ENCODE peak calls at places on chromosomes 1 and 21, in five cellular contexts. One of them, this sample, is unnamed.

GRCh38 chr1:150012611-150013010 is 2.1 kb upstream of the OTUD7B start:
- DNase-seq in activated naive CD4-positive, alpha-beta T cell treated with anti-CD3 and anti-CD28 coated beads for 36 hours: no peak
- DNase-seq in stromal cell of bone marrow: no peak
- DNase-seq in stimulated activated CD4-positive, alpha-beta T cell treated with anti-CD3 and anti-CD28 coated beads, Interleukin-4, amount 100 ng/mL, for 1 hour: no peak
- DNase-seq in heart left ventricle: no peak
- DNase-seq in this sample: no peak

GRCh38 chr1:12271033-12271432 is 41.2 kb downstream of the VPS13D start:
- DNase-seq in activated naive CD4-positive, alpha-beta T cell treated with anti-CD3 and anti-CD28 coated beads for 36 hours: no peak
- DNase-seq in stromal cell of bone marrow: no peak
- DNase-seq in stimulated activated CD4-positive, alpha-beta T cell treated with anti-CD3 and anti-CD28 coated beads, Interleukin-4, amount 100 ng/mL, for 1 hour: no peak
- DNase-seq in heart left ventricle: no peak
- DNase-seq in this sample: no peak

GRCh38 chr1:66412689-66413088 is 121.3 kb upstream of the SGIP1 start:
- DNase-seq in activated naive CD4-positive, alpha-beta T cell treated with anti-CD3 and anti-CD28 coated beads for 36 hours: no peak
- DNase-seq in stromal cell of bone marrow: peak; percentile 11
- DNase-seq in stimulated activated CD4-positive, alpha-beta T cell treated with anti-CD3 and anti-CD28 coated beads, Interleukin-4, amount 100 ng/mL, for 1 hour: no peak
- DNase-seq in heart left ventricle: no peak
- DNase-seq in this sample: no peak

GRCh38 chr1:44827197-44828002 is 15.7 kb downstream of the PTCH2 start:
- DNase-seq in activated naive CD4-positive, alpha-beta T cell treated with anti-CD3 and anti-CD28 coated beads for 36 hours: no peak
- DNase-seq in stromal cell of bone marrow: no peak
- DNase-seq in stimulated activated CD4-positive, alpha-beta T cell treated with anti-CD3 and anti-CD28 coated beads, Interleukin-4, amount 100 ng/mL, for 1 hour: no peak
- DNase-seq in heart left ventricle: peak; percentile 30
- DNase-seq in this sample: no peak

GRCh38 chr1:115277276-115277675 is 60.8 kb downstream of the NGF start:
- DNase-seq in activated naive CD4-positive, alpha-beta T cell treated with anti-CD3 and anti-CD28 coated beads for 36 hours: peak; percentile 15
- DNase-seq in stromal cell of bone marrow: peak; percentile 83
- DNase-seq in stimulated activated CD4-positive, alpha-beta T cell treated with anti-CD3 and anti-CD28 coated beads, Interleukin-4, amount 100 ng/mL, for 1 hour: no peak
- DNase-seq in heart left ventricle: no peak
- DNase-seq in this sample: no peak

GRCh38 chr1:94734963-94735899 is 84.9 kb upstream of the SLC44A3 start:
- DNase-seq in activated naive CD4-positive, alpha-beta T cell treated with anti-CD3 and anti-CD28 coated beads for 36 hours: no peak
- DNase-seq in stromal cell of bone marrow: no peak
- DNase-seq in stimulated activated CD4-positive, alpha-beta T cell treated with anti-CD3 and anti-CD28 coated beads, Interleukin-4, amount 100 ng/mL, for 1 hour: no peak
- DNase-seq in heart left ventricle: no peak
- DNase-seq in this sample: peak; percentile 64

GRCh38 chr21:35201799-35202198 is 152.7 kb upstream of the RUNX1 start:
- DNase-seq in activated naive CD4-positive, alpha-beta T cell treated with anti-CD3 and anti-CD28 coated beads for 36 hours: no peak
- DNase-seq in stromal cell of bone marrow: no peak
- DNase-seq in stimulated activated CD4-positive, alpha-beta T cell treated with anti-CD3 and anti-CD28 coated beads, Interleukin-4, amount 100 ng/mL, for 1 hour: no peak
- DNase-seq in heart left ventricle: no peak
- DNase-seq in this sample: no peak

GRCh38 chr1:214549604-214550338 is 1.6 kb downstream of the PTPN14 start:
- DNase-seq in activated naive CD4-positive, alpha-beta T cell treated with anti-CD3 and anti-CD28 coated beads for 36 hours: no peak
- DNase-seq in stromal cell of bone marrow: peak; percentile 38
- DNase-seq in stimulated activated CD4-positive, alpha-beta T cell treated with anti-CD3 and anti-CD28 coated beads, Interleukin-4, amount 100 ng/mL, for 1 hour: no peak
- DNase-seq in heart left ventricle: no peak
- DNase-seq in this sample: no peak

GRCh38 chr1:29859126-29859525 is 622.8 kb downstream of the PTPRU start:
- DNase-seq in activated naive CD4-positive, alpha-beta T cell treated with anti-CD3 and anti-CD28 coated beads for 36 hours: no peak
- DNase-seq in stromal cell of bone marrow: no peak
- DNase-seq in stimulated activated CD4-positive, alpha-beta T cell treated with anti-CD3 and anti-CD28 coated beads, Interleukin-4, amount 100 ng/mL, for 1 hour: no peak
- DNase-seq in heart left ventricle: no peak
- DNase-seq in this sample: no peak

GRCh38 chr21:18275740-18276139 is 31.1 kb downstream of the CHODL start:
- DNase-seq in activated naive CD4-positive, alpha-beta T cell treated with anti-CD3 and anti-CD28 coated beads for 36 hours: no peak
- DNase-seq in stromal cell of bone marrow: no peak
- DNase-seq in stimulated activated CD4-positive, alpha-beta T cell treated with anti-CD3 and anti-CD28 coated beads, Interleukin-4, amount 100 ng/mL, for 1 hour: no peak
- DNase-seq in heart left ventricle: no peak
- DNase-seq in this sample: no peak

GRCh38 chr1:58576727-58577675 is at the start of gene TACSTD2:
- DNase-seq in activated naive CD4-positive, alpha-beta T cell treated with anti-CD3 and anti-CD28 coated beads for 36 hours: no peak
- DNase-seq in stromal cell of bone marrow: no peak
- DNase-seq in stimulated activated CD4-positive, alpha-beta T cell treated with anti-CD3 and anti-CD28 coated beads, Interleukin-4, amount 100 ng/mL, for 1 hour: peak; percentile 5
- DNase-seq in heart left ventricle: peak; percentile 22
- DNase-seq in this sample: peak; percentile 92

GRCh38 chr21:41526478-41527087 is 18.6 kb upstream of the TMPRSS2 start:
- DNase-seq in activated naive CD4-positive, alpha-beta T cell treated with anti-CD3 and anti-CD28 coated beads for 36 hours: no peak
- DNase-seq in stromal cell of bone marrow: no peak
- DNase-seq in stimulated activated CD4-positive, alpha-beta T cell treated with anti-CD3 and anti-CD28 coated beads, Interleukin-4, amount 100 ng/mL, for 1 hour: no peak
- DNase-seq in heart left ventricle: no peak
- DNase-seq in this sample: no peak

GRCh38 chr1:217274927-217275616 is 355.8 kb downstream of the GPATCH2 start:
- DNase-seq in activated naive CD4-positive, alpha-beta T cell treated with anti-CD3 and anti-CD28 coated beads for 36 hours: no peak
- DNase-seq in stromal cell of bone marrow: peak; percentile 65
- DNase-seq in stimulated activated CD4-positive, alpha-beta T cell treated with anti-CD3 and anti-CD28 coated beads, Interleukin-4, amount 100 ng/mL, for 1 hour: no peak
- DNase-seq in heart left ventricle: no peak
- DNase-seq in this sample: no peak

GRCh38 chr1:184818646-184819045 is 64.0 kb upstream of the EDEM3 start:
- DNase-seq in activated naive CD4-positive, alpha-beta T cell treated with anti-CD3 and anti-CD28 coated beads for 36 hours: no peak
- DNase-seq in stromal cell of bone marrow: no peak
- DNase-seq in stimulated activated CD4-positive, alpha-beta T cell treated with anti-CD3 and anti-CD28 coated beads, Interleukin-4, amount 100 ng/mL, for 1 hour: no peak
- DNase-seq in heart left ventricle: no peak
- DNase-seq in this sample: no peak

GRCh38 chr1:203534526-203534925 is 40.6 kb downstream of the OPTC start:
- DNase-seq in activated naive CD4-positive, alpha-beta T cell treated with anti-CD3 and anti-CD28 coated beads for 36 hours: no peak
- DNase-seq in stromal cell of bone marrow: peak; percentile 93
- DNase-seq in stimulated activated CD4-positive, alpha-beta T cell treated with anti-CD3 and anti-CD28 coated beads, Interleukin-4, amount 100 ng/mL, for 1 hour: no peak
- DNase-seq in heart left ventricle: no peak
- DNase-seq in this sample: no peak

GRCh38 chr1:197024460-197024859 is 42.6 kb downstream of the F13B start:
- DNase-seq in activated naive CD4-positive, alpha-beta T cell treated with anti-CD3 and anti-CD28 coated beads for 36 hours: no peak
- DNase-seq in stromal cell of bone marrow: no peak
- DNase-seq in stimulated activated CD4-positive, alpha-beta T cell treated with anti-CD3 and anti-CD28 coated beads, Interleukin-4, amount 100 ng/mL, for 1 hour: no peak
- DNase-seq in heart left ventricle: no peak
- DNase-seq in this sample: no peak

GRCh38 chr1:167412920-167413319 is 105.4 kb downstream of the CD247 start:
- DNase-seq in activated naive CD4-positive, alpha-beta T cell treated with anti-CD3 and anti-CD28 coated beads for 36 hours: no peak
- DNase-seq in stromal cell of bone marrow: no peak
- DNase-seq in stimulated activated CD4-positive, alpha-beta T cell treated with anti-CD3 and anti-CD28 coated beads, Interleukin-4, amount 100 ng/mL, for 1 hour: no peak
- DNase-seq in heart left ventricle: no peak
- DNase-seq in this sample: no peak

GRCh38 chr1:156592910-156593732 is 1.5 kb downstream of the NAXE start:
- DNase-seq in activated naive CD4-positive, alpha-beta T cell treated with anti-CD3 and anti-CD28 coated beads for 36 hours: no peak
- DNase-seq in stromal cell of bone marrow: no peak
- DNase-seq in stimulated activated CD4-positive, alpha-beta T cell treated with anti-CD3 and anti-CD28 coated beads, Interleukin-4, amount 100 ng/mL, for 1 hour: no peak
- DNase-seq in heart left ventricle: no peak
- DNase-seq in this sample: no peak

GRCh38 chr1:174721246-174721645 is 273.5 kb downstream of the GPR52 start:
- DNase-seq in activated naive CD4-positive, alpha-beta T cell treated with anti-CD3 and anti-CD28 coated beads for 36 hours: no peak
- DNase-seq in stromal cell of bone marrow: no peak
- DNase-seq in stimulated activated CD4-positive, alpha-beta T cell treated with anti-CD3 and anti-CD28 coated beads, Interleukin-4, amount 100 ng/mL, for 1 hour: no peak
- DNase-seq in heart left ventricle: no peak
- DNase-seq in this sample: no peak

GRCh38 chr1:246809473-246809872 is 85.3 kb downstream of the SCCPDH start:
- DNase-seq in activated naive CD4-positive, alpha-beta T cell treated with anti-CD3 and anti-CD28 coated beads for 36 hours: no peak
- DNase-seq in stromal cell of bone marrow: no peak
- DNase-seq in stimulated activated CD4-positive, alpha-beta T cell treated with anti-CD3 and anti-CD28 coated beads, Interleukin-4, amount 100 ng/mL, for 1 hour: no peak
- DNase-seq in heart left ventricle: no peak
- DNase-seq in this sample: no peak

GRCh38 chr1:184351416-184351975 is 35.3 kb upstream of the C1orf21 start:
- DNase-seq in activated naive CD4-positive, alpha-beta T cell treated with anti-CD3 and anti-CD28 coated beads for 36 hours: no peak
- DNase-seq in stromal cell of bone marrow: no peak
- DNase-seq in stimulated activated CD4-positive, alpha-beta T cell treated with anti-CD3 and anti-CD28 coated beads, Interleukin-4, amount 100 ng/mL, for 1 hour: no peak
- DNase-seq in heart left ventricle: no peak
- DNase-seq in this sample: no peak

GRCh38 chr1:39969531-39970270 is 14.8 kb downstream of the MFSD2A start:
- DNase-seq in activated naive CD4-positive, alpha-beta T cell treated with anti-CD3 and anti-CD28 coated beads for 36 hours: no peak
- DNase-seq in stromal cell of bone marrow: no peak
- DNase-seq in stimulated activated CD4-positive, alpha-beta T cell treated with anti-CD3 and anti-CD28 coated beads, Interleukin-4, amount 100 ng/mL, for 1 hour: no peak
- DNase-seq in heart left ventricle: no peak
- DNase-seq in this sample: peak; percentile 83

GRCh38 chr21:42019706-42020105 is 9.5 kb upstream of the ZBTB21 start:
- DNase-seq in activated naive CD4-positive, alpha-beta T cell treated with anti-CD3 and anti-CD28 coated beads for 36 hours: no peak
- DNase-seq in stromal cell of bone marrow: no peak
- DNase-seq in stimulated activated CD4-positive, alpha-beta T cell treated with anti-CD3 and anti-CD28 coated beads, Interleukin-4, amount 100 ng/mL, for 1 hour: no peak
- DNase-seq in heart left ventricle: no peak
- DNase-seq in this sample: no peak

GRCh38 chr21:35862969-35863368 is 197.4 kb downstream of the SETD4 start:
- DNase-seq in activated naive CD4-positive, alpha-beta T cell treated with anti-CD3 and anti-CD28 coated beads for 36 hours: no peak
- DNase-seq in stromal cell of bone marrow: no peak
- DNase-seq in stimulated activated CD4-positive, alpha-beta T cell treated with anti-CD3 and anti-CD28 coated beads, Interleukin-4, amount 100 ng/mL, for 1 hour: no peak
- DNase-seq in heart left ventricle: no peak
- DNase-seq in this sample: no peak

GRCh38 chr1:103211073-103211472 is 102.8 kb upstream of the COL11A1 start:
- DNase-seq in activated naive CD4-positive, alpha-beta T cell treated with anti-CD3 and anti-CD28 coated beads for 36 hours: no peak
- DNase-seq in stromal cell of bone marrow: no peak
- DNase-seq in stimulated activated CD4-positive, alpha-beta T cell treated with anti-CD3 and anti-CD28 coated beads, Interleukin-4, amount 100 ng/mL, for 1 hour: no peak
- DNase-seq in heart left ventricle: no peak
- DNase-seq in this sample: no peak

This sample was measured in lower lobe of right lung.